ENCODE peak calls at places on chromosomes 12 and 14, in four cellular contexts. G, N, W and S are unnamed samples.

GRCh38 chr12:116592116-116592637 is 33.0 kb downstream of the MAP1LC3B2 start:
- DNase-seq in N (no peak), W (no peak), G (peak), S (no peak)

GRCh38 chr12:85804663-85805062 is 31.5 kb downstream of the RASSF9 start:
- DNase-seq in N (no peak), G (no peak), W (no peak), S (peak)

GRCh38 chr14:61444215-61444768 is 122.9 kb downstream of the PRKCH start:
- DNase-seq in N (no peak), G (no peak), W (no peak), S (no peak)

GRCh38 chr12:54033106-54033979 is 493 bp downstream of the HOXC5 start:
- DNase-seq in W (no peak), G (no peak), N (no peak), S (no peak)

GRCh38 chr14:37118673-37119366 is 53.6 kb downstream of the SLC25A21 start:
- DNase-seq in N (no peak), G (no peak), W (no peak), S (no peak)

GRCh38 chr12:110253176-110253575 is 27.9 kb upstream of the ATP2A2 start:
- DNase-seq in W (no peak), G (peak), N (no peak), S (no peak)

GRCh38 chr12:121263206-121263605 is 33.3 kb downstream of the CAMKK2 start:
- DNase-seq in G (no peak), W (no peak), N (no peak), S (no peak)

GRCh38 chr14:96737869-96738268 is 59.3 kb upstream of the VRK1 start:
- DNase-seq in G (no peak), W (no peak), N (no peak), S (no peak)

GRCh38 chr14:80037349-80037748 is 174.0 kb downstream of the DIO2 start:
- DNase-seq in G (no peak), N (no peak), W (no peak), S (no peak)

GRCh38 chr14:50530358-50530757 is 2.0 kb downstream of the MAP4K5 start:
- DNase-seq in W (no peak), N (no peak), G (no peak), S (peak)

GRCh38 chr14:24270537-24271133 is 762 bp downstream of the RABGGTA start:
- DNase-seq in N (no peak), W (no peak), G (no peak), S (peak)

GRCh38 chr12:110546339-110546738 is 36.8 kb downstream of the PPTC7 start:
- DNase-seq in G (no peak), N (peak), W (no peak), S (peak)

GRCh38 chr12:48351022-48351708 is 446 bp upstream of the ZNF641 start:
- DNase-seq in N (peak), W (peak), G (peak), S (peak)

GRCh38 chr14:92384461-92385133 is 61.6 kb downstream of the SLC24A4 start:
- DNase-seq in N (no peak), W (no peak), G (no peak), S (no peak)

GRCh38 chr14:22558221-22558913 is 30.7 kb downstream of the DAD1 start:
- DNase-seq in G (no peak), N (no peak), W (no peak), S (no peak)

GRCh38 chr14:104048758-104049496 is 36.6 kb upstream of the ASPG start:
- DNase-seq in G (no peak), W (no peak), N (no peak), S (peak)

GRCh38 chr12:34399631-34400422 is 377.5 kb downstream of the ALG10 start:
- DNase-seq in W (no peak), G (no peak), N (no peak), S (no peak)

GRCh38 chr14:101335061-101335661 is 226.1 kb upstream of the DIO3 start:
- DNase-seq in G (no peak), N (no peak), W (no peak), S (no peak)

GRCh38 chr14:64725360-64725815 is 21.2 kb downstream of the PLEKHG3 start:
- DNase-seq in N (no peak), W (no peak), G (no peak), S (no peak)